ENCODE peak calls at places on chromosomes 16 and 17, in six cellular contexts. V, I, W, M, Z and K are unnamed samples.

GRCh38 chr16:88387941-88388627 is 5.3 kb downstream of the ZNF469 start:
- DNase-seq in V (peak), M (no peak), W (no peak), I (no peak), Z (peak), K (no peak)

GRCh38 chr17:55496094-55496881 is 15.0 kb downstream of the SMIM36 start:
- DNase-seq in I (peak), Z (peak), V (peak), W (no peak), M (no peak), K (no peak)

GRCh38 chr17:79621151-79621940 is 10.5 kb upstream of the RBFOX3 start:
- DNase-seq in W (no peak), M (no peak), I (no peak), Z (no peak), V (peak), K (no peak)

GRCh38 chr17:70190959-70191805 is 21.9 kb downstream of the KCNJ2 start:
- DNase-seq in V (no peak), W (no peak), I (no peak), M (no peak), Z (no peak), K (no peak)

GRCh38 chr16:89921699-89922476 is 1.3 kb upstream of the TUBB3 start:
- DNase-seq in I (peak), M (no peak), V (peak), W (peak), Z (peak), K (peak)

GRCh38 chr16:84851192-84852127 is 31.7 kb downstream of the CRISPLD2 start:
- DNase-seq in I (peak), M (no peak), Z (peak), V (no peak), W (no peak), K (peak)

GRCh38 chr16:85330694-85331188 is 218.5 kb upstream of the CIBAR2 start:
- DNase-seq in W (peak), I (peak), Z (peak), V (no peak), M (no peak), K (no peak)

GRCh38 chr17:51035436-51035835 is 85.2 kb downstream of the SPAG9 start:
- DNase-seq in M (no peak), Z (peak), V (no peak), W (peak), I (peak), K (no peak)

GRCh38 chr17:77303620-77304019 is 162.9 kb downstream of the SEC14L1 start:
- DNase-seq in I (no peak), W (no peak), M (no peak), Z (no peak), V (no peak), K (no peak)

GRCh38 chr16:59586331-59586730 is 852.2 kb upstream of the GOT2 start:
- DNase-seq in Z (no peak), V (no peak), M (no peak), W (no peak), I (no peak), K (no peak)

GRCh38 chr17:43578699-43579569 is 32.8 kb upstream of the ETV4 start:
- DNase-seq in M (no peak), V (no peak), Z (peak), I (peak), W (peak), K (peak)

GRCh38 chr16:10269632-10270031 is 87.4 kb upstream of the GRIN2A start:
- DNase-seq in Z (no peak), V (no peak), I (no peak), M (no peak), W (no peak), K (no peak)

GRCh38 chr16:4465977-4466779 is 8.2 kb downstream of the NMRAL1 start:
- DNase-seq in I (no peak), W (no peak), M (peak), Z (no peak), V (peak), K (no peak)

GRCh38 chr16:22353188-22353919 is 21.1 kb downstream of the CDR2 start:
- DNase-seq in I (peak), V (peak), Z (peak), M (no peak), W (no peak), K (no peak)

GRCh38 chr17:44004077-44004760 is at the start of gene NAGS:
- DNase-seq in Z (peak), I (no peak), W (no peak), M (no peak), V (peak), K (no peak)

GRCh38 chr16:68064791-68065365 is 20.3 kb upstream of the NFATC3 start:
- DNase-seq in W (peak), Z (peak), M (peak), I (peak), V (peak), K (peak)

GRCh38 chr16:67842509-67843342 is 606 bp downstream of the THAP11 start:
- DNase-seq in W (peak), I (peak), V (peak), M (peak), Z (peak), K (no peak)

GRCh38 chr17:5912927-5913565 is 157.1 kb upstream of the WSCD1 start:
- DNase-seq in I (no peak), M (no peak), V (no peak), Z (no peak), W (no peak), K (no peak)